ENCODE peak calls at places on chromosomes 13 and 19, in five cellular contexts. W is fibroblast of the conjunctiva; U is activated T-helper 2 cell treated with anti-CD3 and anti-CD28 coated beads, Interferon-gamma antibody, Interleukin-2, Interleukin-4, amounts not matched to agents 10 μg/mL and 5 μg/mL and 100 μg/mL, durations not matched to agents 14 hours and 24 hours and 36 hours; S is CD8-positive, alpha-beta T cell; T is stimulated activated CD4-positive, alpha-beta T cell treated with anti-CD3 and anti-CD28 coated beads, Interleukin-4, amount 100 ng/mL, for 48 hours. P is an unnamed sample.

GRCh38 chr13:81017525-81018152 is 676.7 kb upstream of the SPRY2 start:
- DNase-seq in W (peak; percentile 53), U (no peak), S (no peak), T (no peak), P (peak; percentile 39)

GRCh38 chr13:23630349-23631093 is 60.3 kb downstream of the TNFRSF19 start:
- DNase-seq in W (no peak), U (no peak), S (no peak), T (no peak), P (no peak)

GRCh38 chr13:90485441-90485840 is 862.0 kb upstream of the MIR17HG start:
- DNase-seq in W (peak; percentile 89), U (no peak), S (no peak), T (no peak), P (peak; percentile 89)

GRCh38 chr19:8511573-8512101 is 2.3 kb downstream of the ZNF414 start:
- DNase-seq in W (no peak), U (no peak), S (no peak), T (no peak), P (no peak)

GRCh38 chr19:46481187-46481586 is 9.8 kb upstream of the PNMA8A start:
- DNase-seq in W (no peak), U (no peak), S (no peak), T (no peak), P (peak; percentile 19)

GRCh38 chr13:46571189-46571901 is 18.4 kb downstream of the LRCH1 start:
- DNase-seq in W (no peak), U (no peak), S (no peak), T (no peak), P (peak; percentile 59)

GRCh38 chr19:14383556-14383897 is 2.3 kb downstream of the ADGRE5 start:
- DNase-seq in W (no peak), U (no peak), S (no peak), T (no peak), P (peak; percentile 37)

GRCh38 chr13:29125934-29126424 is 305.8 kb downstream of the MTUS2 start:
- DNase-seq in W (no peak), U (no peak), S (no peak), T (no peak), P (no peak)

GRCh38 chr13:109314101-109314500 is 472.3 kb downstream of the IRS2 start:
- DNase-seq in W (no peak), U (no peak), S (no peak), T (no peak), P (no peak)

GRCh38 chr13:110565296-110565695 is 3.8 kb upstream of the RAB20 start:
- DNase-seq in W (no peak), U (no peak), S (no peak), T (no peak), P (no peak)

GRCh38 chr19:32652893-32653625 is 21.9 kb downstream of the ANKRD27 start:
- DNase-seq in W (no peak), U (no peak), S (no peak), T (no peak), P (no peak)

GRCh38 chr13:35600137-35600536 is 123.6 kb upstream of the MAB21L1 start:
- DNase-seq in W (no peak), U (no peak), S (no peak), T (no peak), P (peak; percentile 9)

GRCh38 chr19:22422220-22422619 is at the start of gene ZNF98:
- DNase-seq in W (peak; percentile 3), U (no peak), S (no peak), T (no peak), P (no peak)

GRCh38 chr19:23916991-23917390 is 2.3 kb downstream of the ZNF726 start:
- DNase-seq in W (no peak), U (no peak), S (no peak), T (no peak), P (no peak)

GRCh38 chr13:97279913-97280312 is 57.8 kb downstream of the MBNL2 start:
- DNase-seq in W (no peak), U (no peak), S (no peak), T (no peak), P (no peak)

GRCh38 chr19:18220632-18221275 is 5.5 kb downstream of the PDE4C start:
- DNase-seq in W (no peak), U (no peak), S (no peak), T (no peak), P (no peak)

P was measured in fibroblast of gingiva.